ENCODE peak calls at places on chromosome 14, in six cellular contexts. One of them, this sample, is unnamed.

GRCh38 chr14:100840286-100840685 is 14.4 kb downstream of the MEG3 start:
- DNase-seq in CD4-positive, alpha-beta T cell: no peak
- DNase-seq in A673: no peak
- DNase-seq in esophagus squamous epithelium: no peak
- DNase-seq in cardiac muscle cell: no peak
- DNase-seq in adrenal gland: no peak
- DNase-seq in this sample: peak

GRCh38 chr14:29016050-29016900 is 249.7 kb downstream of the FOXG1 start:
- DNase-seq in CD4-positive, alpha-beta T cell: no peak
- DNase-seq in A673: peak
- DNase-seq in esophagus squamous epithelium: no peak
- DNase-seq in cardiac muscle cell: peak
- DNase-seq in adrenal gland: no peak
- DNase-seq in this sample: peak

GRCh38 chr14:104676694-104677505 is 12.5 kb upstream of the INF2 start:
- DNase-seq in CD4-positive, alpha-beta T cell: no peak
- DNase-seq in A673: no peak
- DNase-seq in esophagus squamous epithelium: no peak
- DNase-seq in cardiac muscle cell: peak
- DNase-seq in adrenal gland: no peak
- DNase-seq in this sample: no peak

GRCh38 chr14:68501621-68502052 is 291.2 kb downstream of the ZFP36L1 start:
- DNase-seq in CD4-positive, alpha-beta T cell: no peak
- DNase-seq in A673: no peak
- DNase-seq in esophagus squamous epithelium: no peak
- DNase-seq in cardiac muscle cell: no peak
- DNase-seq in adrenal gland: peak
- DNase-seq in this sample: no peak

GRCh38 chr14:72613975-72614319 is 280.0 kb downstream of the DPF3 start:
- DNase-seq in CD4-positive, alpha-beta T cell: no peak
- DNase-seq in A673: no peak
- DNase-seq in esophagus squamous epithelium: no peak
- DNase-seq in cardiac muscle cell: no peak
- DNase-seq in adrenal gland: no peak
- DNase-seq in this sample: no peak

GRCh38 chr14:48430805-48431204 is 755.4 kb upstream of the MDGA2 start:
- DNase-seq in CD4-positive, alpha-beta T cell: no peak
- DNase-seq in A673: no peak
- DNase-seq in esophagus squamous epithelium: no peak
- DNase-seq in cardiac muscle cell: no peak
- DNase-seq in adrenal gland: no peak
- DNase-seq in this sample: no peak

GRCh38 chr14:51653855-51654548 is 2.3 kb downstream of the FRMD6 start:
- DNase-seq in CD4-positive, alpha-beta T cell: no peak
- DNase-seq in A673: no peak
- DNase-seq in esophagus squamous epithelium: no peak
- DNase-seq in cardiac muscle cell: no peak
- DNase-seq in adrenal gland: no peak
- DNase-seq in this sample: no peak

GRCh38 chr14:55838529-55839052 is 258.6 kb downstream of the KTN1 start:
- DNase-seq in CD4-positive, alpha-beta T cell: no peak
- DNase-seq in A673: no peak
- DNase-seq in esophagus squamous epithelium: no peak
- DNase-seq in cardiac muscle cell: no peak
- DNase-seq in adrenal gland: no peak
- DNase-seq in this sample: no peak

GRCh38 chr14:99899578-99900178 is 106.5 kb downstream of the EML1 start:
- DNase-seq in CD4-positive, alpha-beta T cell: no peak
- DNase-seq in A673: peak
- DNase-seq in esophagus squamous epithelium: no peak
- DNase-seq in cardiac muscle cell: peak
- DNase-seq in adrenal gland: no peak
- DNase-seq in this sample: no peak

GRCh38 chr14:99718811-99719192 is 34.7 kb downstream of the CYP46A1 start:
- DNase-seq in CD4-positive, alpha-beta T cell: no peak
- DNase-seq in A673: no peak
- DNase-seq in esophagus squamous epithelium: no peak
- DNase-seq in cardiac muscle cell: no peak
- DNase-seq in adrenal gland: no peak
- DNase-seq in this sample: no peak

GRCh38 chr14:91035855-91036254 is 24.6 kb downstream of the RPS6KA5 start:
- DNase-seq in CD4-positive, alpha-beta T cell: no peak
- DNase-seq in A673: no peak
- DNase-seq in esophagus squamous epithelium: no peak
- DNase-seq in cardiac muscle cell: no peak
- DNase-seq in adrenal gland: no peak
- DNase-seq in this sample: no peak

GRCh38 chr14:69997849-69998248 is 118.6 kb downstream of the SMOC1 start:
- DNase-seq in CD4-positive, alpha-beta T cell: no peak
- DNase-seq in A673: no peak
- DNase-seq in esophagus squamous epithelium: no peak
- DNase-seq in cardiac muscle cell: no peak
- DNase-seq in adrenal gland: no peak
- DNase-seq in this sample: no peak

GRCh38 chr14:94542111-94542810 is 19.0 kb upstream of the SERPINA4 start:
- DNase-seq in CD4-positive, alpha-beta T cell: no peak
- DNase-seq in A673: no peak
- DNase-seq in esophagus squamous epithelium: no peak
- DNase-seq in cardiac muscle cell: no peak
- DNase-seq in adrenal gland: peak
- DNase-seq in this sample: no peak

GRCh38 chr14:56498112-56498511 is 81.5 kb upstream of the TMEM260 start:
- DNase-seq in CD4-positive, alpha-beta T cell: no peak
- DNase-seq in A673: no peak
- DNase-seq in esophagus squamous epithelium: no peak
- DNase-seq in cardiac muscle cell: no peak
- DNase-seq in adrenal gland: no peak
- DNase-seq in this sample: no peak

DNA sequence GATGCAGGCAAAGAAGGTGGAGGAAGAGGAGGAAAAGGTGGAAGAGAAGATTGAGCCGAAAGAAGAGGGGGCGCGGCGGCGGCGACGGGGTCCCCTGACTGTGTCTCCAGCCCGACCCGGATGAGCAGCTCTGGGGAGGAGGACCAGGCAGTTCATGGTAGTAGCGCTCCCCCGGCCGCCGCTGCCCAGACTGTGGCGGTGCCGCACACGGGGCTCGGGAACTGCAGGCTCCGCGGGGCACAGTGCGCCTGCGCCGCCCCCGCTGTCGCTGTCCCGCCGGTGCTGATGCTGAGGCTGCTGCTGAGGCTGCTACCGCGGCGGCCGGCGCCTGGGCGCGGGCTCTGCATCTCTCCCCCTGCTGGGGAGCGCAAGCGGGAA is at the start of gene KCNH5:
- DNase-seq in CD4-positive, alpha-beta T cell: no peak
- DNase-seq in A673: peak
- DNase-seq in esophagus squamous epithelium: no peak
- DNase-seq in cardiac muscle cell: peak
- DNase-seq in adrenal gland: peak
- DNase-seq in this sample: no peak
- H3K27ac ChIP-seq in CD4-positive, alpha-beta T cell: no peak
- H3K27ac ChIP-seq in A673: no peak
- H3K27ac ChIP-seq in esophagus squamous epithelium: no peak
- H3K27ac ChIP-seq in cardiac muscle cell: no peak
- H3K27ac ChIP-seq in adrenal gland: no peak
- H3K27ac ChIP-seq in this sample: peak

DNA sequence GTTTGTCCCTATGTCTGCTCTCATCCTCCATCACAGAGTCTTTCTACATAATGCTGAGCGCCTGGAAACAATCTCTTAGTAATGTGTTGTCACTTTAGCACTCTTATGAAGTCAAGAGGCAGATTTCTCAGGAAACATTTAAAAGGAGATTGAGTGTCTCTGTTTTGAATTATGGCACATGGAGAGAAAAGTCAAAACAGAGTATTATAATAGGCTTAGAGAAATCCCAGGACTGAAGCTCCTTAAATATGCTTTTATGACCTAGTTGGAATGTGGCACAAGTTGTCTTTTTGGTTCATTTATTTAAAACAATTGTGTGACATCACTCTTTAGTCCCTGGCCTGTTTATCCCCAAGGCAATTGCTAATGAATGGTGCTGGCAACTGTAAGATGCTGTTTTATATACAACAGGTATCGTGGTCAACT is 117.8 kb upstream of the HIF1A start:
- DNase-seq in CD4-positive, alpha-beta T cell: no peak
- DNase-seq in A673: peak
- DNase-seq in esophagus squamous epithelium: no peak
- DNase-seq in cardiac muscle cell: no peak
- DNase-seq in adrenal gland: no peak
- DNase-seq in this sample: no peak
- H3K27ac ChIP-seq in CD4-positive, alpha-beta T cell: no peak
- H3K27ac ChIP-seq in A673: no peak
- H3K27ac ChIP-seq in esophagus squamous epithelium: no peak
- H3K27ac ChIP-seq in cardiac muscle cell: no peak
- H3K27ac ChIP-seq in adrenal gland: no peak
- H3K27ac ChIP-seq in this sample: no peak

GRCh38 chr14:74902941-74903705 is 19.9 kb downstream of the RPS6KL1 start:
- DNase-seq in CD4-positive, alpha-beta T cell: no peak
- DNase-seq in A673: no peak
- DNase-seq in esophagus squamous epithelium: no peak
- DNase-seq in cardiac muscle cell: no peak
- DNase-seq in adrenal gland: no peak
- DNase-seq in this sample: no peak
- H3K27ac ChIP-seq in CD4-positive, alpha-beta T cell: no peak
- H3K27ac ChIP-seq in A673: no peak
- H3K27ac ChIP-seq in esophagus squamous epithelium: no peak
- H3K27ac ChIP-seq in cardiac muscle cell: no peak
- H3K27ac ChIP-seq in adrenal gland: no peak
- H3K27ac ChIP-seq in this sample: peak

DNA sequence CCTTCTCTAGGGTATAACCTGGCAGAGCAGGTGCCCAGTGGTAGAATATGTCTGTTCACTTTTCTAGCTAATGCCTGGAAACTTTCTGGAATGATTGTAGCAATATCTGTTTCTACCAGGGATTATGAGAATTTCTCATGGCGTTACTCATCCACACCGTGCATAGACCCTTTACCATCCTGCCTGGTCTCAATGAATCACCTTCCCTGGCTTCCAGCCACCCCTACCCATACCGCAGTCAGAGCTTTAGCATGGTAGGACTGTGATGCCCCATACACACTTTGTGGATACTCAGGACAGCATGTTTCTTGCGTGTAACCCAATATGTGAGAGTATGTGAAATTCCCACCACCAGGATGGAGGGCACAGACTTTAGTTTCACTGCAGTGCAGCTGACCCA is 45.4 kb downstream of the TUNAR start:
- DNase-seq in CD4-positive, alpha-beta T cell: no peak
- DNase-seq in A673: no peak
- DNase-seq in esophagus squamous epithelium: no peak
- DNase-seq in cardiac muscle cell: no peak
- DNase-seq in adrenal gland: no peak
- DNase-seq in this sample: no peak
- H3K27ac ChIP-seq in CD4-positive, alpha-beta T cell: no peak
- H3K27ac ChIP-seq in A673: no peak
- H3K27ac ChIP-seq in esophagus squamous epithelium: no peak
- H3K27ac ChIP-seq in cardiac muscle cell: no peak
- H3K27ac ChIP-seq in adrenal gland: no peak
- H3K27ac ChIP-seq in this sample: no peak

GRCh38 chr14:30994681-30995620 is 30.5 kb upstream of the AP4S1 start:
- DNase-seq in CD4-positive, alpha-beta T cell: no peak
- DNase-seq in A673: no peak
- DNase-seq in esophagus squamous epithelium: no peak
- DNase-seq in cardiac muscle cell: no peak
- DNase-seq in adrenal gland: no peak
- DNase-seq in this sample: no peak
- H3K27ac ChIP-seq in CD4-positive, alpha-beta T cell: no peak
- H3K27ac ChIP-seq in A673: no peak
- H3K27ac ChIP-seq in esophagus squamous epithelium: no peak
- H3K27ac ChIP-seq in cardiac muscle cell: peak
- H3K27ac ChIP-seq in adrenal gland: peak
- H3K27ac ChIP-seq in this sample: no peak

GRCh38 chr14:89504084-89504483 is 87.1 kb upstream of the FOXN3 start:
- DNase-seq in CD4-positive, alpha-beta T cell: no peak
- DNase-seq in A673: no peak
- DNase-seq in esophagus squamous epithelium: no peak
- DNase-seq in cardiac muscle cell: no peak
- DNase-seq in adrenal gland: no peak
- DNase-seq in this sample: no peak
- H3K27ac ChIP-seq in CD4-positive, alpha-beta T cell: no peak
- H3K27ac ChIP-seq in A673: no peak
- H3K27ac ChIP-seq in esophagus squamous epithelium: no peak
- H3K27ac ChIP-seq in cardiac muscle cell: no peak
- H3K27ac ChIP-seq in adrenal gland: no peak
- H3K27ac ChIP-seq in this sample: no peak

DNA sequence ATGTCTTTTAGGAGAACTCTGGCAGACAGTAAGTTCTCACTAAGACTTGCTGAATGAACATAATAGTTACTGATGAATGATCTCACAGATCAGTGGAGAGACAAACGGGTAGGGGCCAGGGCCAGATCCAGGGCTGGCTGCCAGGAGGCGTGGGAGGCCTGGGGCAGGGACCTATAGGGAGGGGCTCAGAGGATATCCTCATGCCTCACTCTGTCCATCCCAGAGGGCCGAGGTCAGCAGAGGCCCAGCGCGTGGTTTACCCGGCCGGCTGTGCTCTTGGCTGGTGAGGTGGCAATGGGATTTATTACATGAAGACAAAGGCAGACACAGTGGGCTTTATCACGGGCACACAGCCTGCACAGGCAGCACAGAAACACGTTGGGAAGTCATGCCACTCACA is 85.4 kb downstream of the CHGA start:
- DNase-seq in CD4-positive, alpha-beta T cell: no peak
- DNase-seq in A673: no peak
- DNase-seq in esophagus squamous epithelium: no peak
- DNase-seq in cardiac muscle cell: no peak
- DNase-seq in adrenal gland: peak
- DNase-seq in this sample: no peak
- H3K27ac ChIP-seq in CD4-positive, alpha-beta T cell: no peak
- H3K27ac ChIP-seq in A673: no peak
- H3K27ac ChIP-seq in esophagus squamous epithelium: peak
- H3K27ac ChIP-seq in cardiac muscle cell: no peak
- H3K27ac ChIP-seq in adrenal gland: no peak
- H3K27ac ChIP-seq in this sample: no peak